ENCODE peak calls at places on chromosome 2, in five cellular contexts. Q, V, L, M and W are unnamed samples.

GRCh38 chr2:42492691-42493467 is 903 bp downstream of the KCNG3 start:
- DNase-seq in Q (peak; percentile 77), V (no peak), L (peak; percentile 28), M (peak; percentile 18), W (no peak)

GRCh38 chr2:83587309-83587708 is 871.8 kb downstream of the SUCLG1 start:
- DNase-seq in Q (no peak), V (no peak), L (no peak), M (no peak), W (no peak)

GRCh38 chr2:239789711-239790110 is 235.4 kb downstream of the NDUFA10 start:
- DNase-seq in Q (no peak), V (no peak), L (no peak), M (no peak), W (no peak)

GRCh38 chr2:226118471-226119429 is 680.9 kb downstream of the IRS1 start:
- DNase-seq in Q (peak; percentile 5), V (no peak), L (no peak), M (no peak), W (no peak)

GRCh38 chr2:235663877-235664276 is 170.0 kb downstream of the AGAP1 start:
- DNase-seq in Q (no peak), V (no peak), L (no peak), M (no peak), W (no peak)

GRCh38 chr2:230011617-230012016 is 57.1 kb downstream of the SLC16A14 start:
- DNase-seq in Q (no peak), V (no peak), L (no peak), M (no peak), W (no peak)

GRCh38 chr2:161208527-161209139 is 48.4 kb downstream of the TANK start:
- DNase-seq in Q (peak; percentile 3), V (no peak), L (no peak), M (no peak), W (no peak)

GRCh38 chr2:68755071-68755470 is 20.5 kb downstream of the ARHGAP25 start:
- DNase-seq in Q (no peak), V (no peak), L (no peak), M (no peak), W (no peak)

GRCh38 chr2:238667008-238667407 is 180.9 kb upstream of the TWIST2 start:
- DNase-seq in Q (no peak), V (no peak), L (no peak), M (no peak), W (no peak)

GRCh38 chr2:234593636-234594035 is 96.8 kb upstream of the ARL4C start:
- DNase-seq in Q (no peak), V (no peak), L (no peak), M (no peak), W (no peak)

GRCh38 chr2:12430036-12430795 is 286.5 kb upstream of the TRIB2 start:
- DNase-seq in Q (no peak), V (no peak), L (no peak), M (no peak), W (no peak)

GRCh38 chr2:120233292-120233691 is 10.1 kb upstream of the TMEM185B start:
- DNase-seq in Q (no peak), V (no peak), L (no peak), M (no peak), W (no peak)
- H3K4me3 ChIP-seq in Q (no peak overlapping the region), V (no peak overlapping the region), L (no peak overlapping the region), M (no peak overlapping the region), W (no peak overlapping the region)

GRCh38 chr2:96964221-96964905 is 22.0 kb downstream of the FAM178B start:
- DNase-seq in Q (no peak), V (no peak), L (peak; percentile 83), M (no peak), W (no peak)

GRCh38 chr2:96960956-96961350 is 25.4 kb downstream of the FAM178B start:
- DNase-seq in Q (no peak), V (no peak), L (no peak), M (no peak), W (no peak)

GRCh38 chr2:96963316-96963715 is 23.1 kb downstream of the FAM178B start:
- DNase-seq in Q (no peak), V (no peak), L (no peak), M (no peak), W (no peak)

GRCh38 chr2:96961551-96961950 is 24.8 kb downstream of the FAM178B start:
- DNase-seq in Q (no peak), V (no peak), L (no peak), M (no peak), W (no peak)

DNA sequence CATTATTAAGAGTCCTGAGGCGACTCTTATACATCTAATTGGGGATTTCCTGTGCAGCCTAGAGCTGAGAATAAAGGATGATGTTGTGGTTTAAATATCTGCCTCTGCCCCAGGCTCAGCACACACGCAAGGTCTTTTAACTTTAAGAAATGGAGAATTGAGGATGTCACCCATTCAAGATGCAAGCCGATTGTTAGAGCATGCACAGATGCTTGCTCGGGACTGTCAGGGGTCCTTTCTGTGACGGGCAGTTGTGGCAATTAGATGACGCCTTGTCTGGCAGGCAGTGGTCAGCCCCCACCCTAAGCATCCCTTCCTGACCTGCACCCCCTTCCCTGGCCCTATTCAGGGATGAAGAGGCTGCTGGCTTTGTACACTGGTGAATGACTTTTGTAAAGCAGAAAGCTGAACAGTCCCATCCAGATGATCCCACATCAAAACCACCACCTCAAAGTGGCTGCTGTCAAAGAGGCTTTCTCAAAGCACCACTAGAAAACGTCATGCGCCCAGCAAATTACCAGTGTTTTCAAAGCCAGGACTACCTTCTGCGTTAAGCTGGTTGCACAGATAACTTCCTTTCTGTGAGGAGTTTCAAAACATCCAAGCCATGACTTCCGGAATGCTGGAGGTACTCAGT is 23.7 kb downstream of the FAM178B start:
- DNase-seq in Q (no peak), V (no peak), L (peak; percentile 20), M (no peak), W (no peak)
- H3K4me3 ChIP-seq in Q (no peak overlapping the region), V (no peak overlapping the region), L (no peak overlapping the region), M (no peak overlapping the region), W (no peak overlapping the region)

GRCh38 chr2:27398962-27399361 is 10.4 kb downstream of the PPM1G start:
- DNase-seq in Q (no peak), V (no peak), L (no peak), M (no peak), W (no peak)

DNA sequence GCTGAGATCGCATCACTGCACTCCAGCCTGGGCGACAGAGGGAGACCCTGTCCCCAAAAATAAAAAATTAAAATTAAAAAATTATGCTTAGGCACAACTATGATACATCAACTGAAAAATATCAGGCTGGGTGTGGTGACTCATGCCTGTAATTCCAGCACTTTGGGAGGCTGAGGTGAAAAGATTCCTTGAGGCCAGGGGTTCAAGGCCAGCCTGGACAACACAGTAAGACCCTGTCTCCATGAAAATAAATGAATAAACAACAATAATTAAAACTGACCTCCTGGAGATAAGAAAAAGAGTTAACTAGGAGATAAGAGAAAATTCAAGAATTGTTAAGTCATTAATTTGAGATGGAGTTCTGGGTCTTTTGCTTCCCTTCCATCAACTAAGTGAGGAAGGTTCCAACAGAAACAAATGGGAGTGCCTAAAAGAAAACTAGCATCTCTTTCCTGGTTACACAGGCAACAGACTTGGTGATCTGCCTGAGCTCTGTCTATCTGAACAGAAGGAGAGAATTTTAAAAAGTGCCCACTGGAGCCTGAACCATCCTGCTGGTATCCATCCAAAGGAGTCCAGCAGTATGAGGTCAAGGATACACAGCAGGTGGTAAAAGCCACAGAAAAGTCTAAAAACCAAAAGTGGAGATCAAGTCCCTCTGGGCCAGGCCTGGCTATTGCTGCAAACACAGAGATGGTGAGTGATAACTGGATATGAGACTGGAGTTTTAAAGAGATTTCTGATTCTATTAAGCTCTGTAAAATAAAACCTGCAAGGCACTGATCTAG is 8.8 kb downstream of the PPM1G start:
- DNase-seq in Q (no peak), V (no peak), L (no peak), M (no peak), W (no peak)
- H3K4me3 ChIP-seq in Q (no peak overlapping the region), V (no peak overlapping the region), L (no peak overlapping the region), M (no peak overlapping the region), W (no peak overlapping the region)

DNA sequence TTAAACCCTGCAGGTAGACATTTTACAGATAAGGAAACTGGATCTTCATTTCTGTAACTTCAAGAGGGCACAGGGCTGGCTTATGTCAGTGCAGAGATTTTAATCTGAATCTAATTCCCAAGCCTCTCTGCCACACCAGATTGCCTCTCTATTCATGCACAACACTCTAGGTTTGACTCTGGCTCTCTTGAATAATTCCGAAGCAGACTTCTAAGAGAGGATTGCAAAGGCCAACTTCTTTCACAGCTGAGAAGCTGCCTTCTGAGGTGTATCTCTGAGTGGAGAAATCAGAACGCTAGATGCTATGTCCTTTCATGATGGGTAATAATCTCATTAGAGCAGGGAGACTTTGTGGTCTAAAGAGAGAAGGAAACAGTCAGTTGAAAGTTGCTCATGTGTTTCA is 20.1 kb upstream of the MGAT5 start:
- DNase-seq in Q (no peak), V (no peak), L (no peak), M (no peak), W (no peak)
- H3K4me3 ChIP-seq in Q (no peak overlapping the region), V (no peak overlapping the region), L (no peak overlapping the region), M (no peak overlapping the region), W (no peak overlapping the region)